ENCODE peak calls at places on chromosomes 5 and 9, in nine cellular contexts. X is RPMI8226, I is MV-4-11, R is activated T-cell treated with anti-CD3 and anti-CD28 coated beads for 1 hour, G is NB4, B is SHP77, J is Peyer's patch, Z is AG04450, S is A172. C is an unnamed sample.

GRCh38 chr9:93930070-93930469 is 25.1 kb downstream of the BARX1 start:
- DNase-seq in J (no peak), B (no peak), Z (no peak), I (no peak), S (no peak), R (no peak), X (no peak), G (no peak), C (no peak)

GRCh38 chr9:127917603-127918002 is 762 bp upstream of the ST6GALNAC4 start:
- DNase-seq in B (no peak), J (no peak), R (no peak), X (peak), G (peak), I (peak), S (no peak), Z (no peak), C (no peak)

GRCh38 chr5:116289276-116289675 is 204.5 kb downstream of the COMMD10 start:
- DNase-seq in Z (no peak), X (peak), R (no peak), B (no peak), J (no peak), I (no peak), G (no peak), S (no peak), C (peak)

GRCh38 chr5:37838933-37839341 is 904 bp downstream of the GDNF start:
- DNase-seq in J (no peak), Z (no peak), R (no peak), S (no peak), I (no peak), B (no peak), G (no peak), X (no peak), C (no peak)

GRCh38 chr5:123206618-123207320 is 117.7 kb downstream of the PRDM6 start:
- DNase-seq in Z (no peak), B (no peak), S (no peak), R (no peak), X (no peak), G (no peak), J (no peak), I (no peak), C (no peak)

GRCh38 chr5:157222506-157223230 is 42.0 kb downstream of the ITK start:
- DNase-seq in B (no peak), R (no peak), J (no peak), I (peak), X (no peak), Z (no peak), S (peak), G (no peak), C (no peak)

GRCh38 chr5:75054110-75054930 is 2.0 kb upstream of the GCNT4 start:
- DNase-seq in S (no peak), B (no peak), J (no peak), Z (no peak), G (no peak), I (no peak), R (no peak), X (peak), C (peak)

GRCh38 chr9:115000217-115000639 is 69.8 kb upstream of the TNFSF8 start:
- DNase-seq in R (no peak), G (no peak), J (no peak), Z (no peak), B (no peak), X (no peak), I (no peak), S (peak), C (no peak)

GRCh38 chr5:160231789-160232342 is 2.6 kb downstream of the FABP6 start:
- DNase-seq in X (no peak), R (no peak), I (no peak), Z (no peak), S (peak), B (no peak), G (no peak), J (no peak), C (no peak)

GRCh38 chr9:72680593-72681317 is 159.3 kb downstream of the TMC1 start:
- DNase-seq in J (no peak), R (no peak), B (no peak), I (no peak), S (no peak), Z (no peak), X (no peak), G (no peak), C (peak)

GRCh38 chr5:100306000-100306399 is 229.2 kb upstream of the FAM174A start:
- DNase-seq in X (no peak), Z (no peak), R (no peak), I (no peak), B (no peak), J (no peak), S (peak), G (no peak), C (no peak)

GRCh38 chr9:113592806-113593575 is 129.5 kb downstream of the RGS3 start:
- DNase-seq in R (no peak), X (no peak), B (no peak), S (no peak), I (no peak), G (no peak), Z (no peak), J (peak), C (no peak)

GRCh38 chr9:127557466-127557869 is 54.6 kb upstream of the STXBP1 start:
- DNase-seq in Z (no peak), G (peak), B (no peak), I (no peak), X (no peak), R (no peak), J (no peak), S (peak), C (peak)

GRCh38 chr5:137206030-137206715 is 293.0 kb downstream of the SPOCK1 start:
- DNase-seq in Z (no peak), R (no peak), G (no peak), B (no peak), S (no peak), J (no peak), I (no peak), X (no peak), C (no peak)

GRCh38 chr9:128341435-128341849 is 1.1 kb downstream of the SLC27A4 start:
- DNase-seq in G (peak), X (peak), S (peak), I (peak), R (peak), Z (no peak), J (peak), B (peak), C (peak)

GRCh38 chr5:139926797-139927503 is 116.1 kb downstream of the NRG2 start:
- DNase-seq in X (no peak), Z (no peak), S (no peak), I (no peak), G (no peak), R (no peak), J (no peak), B (no peak), C (no peak)

GRCh38 chr9:89594811-89595550 is 9.8 kb upstream of the GADD45G start:
- DNase-seq in Z (no peak), S (no peak), R (no peak), J (no peak), G (no peak), X (no peak), B (no peak), I (no peak), C (no peak)

GRCh38 chr9:127311239-127311741 is 46.7 kb downstream of the GARNL3 start:
- DNase-seq in G (peak), Z (no peak), X (peak), J (no peak), S (peak), R (no peak), I (no peak), B (no peak), C (peak)

GRCh38 chr5:110736763-110737162 is 2.0 kb upstream of the SLC25A46 start:
- DNase-seq in G (no peak), I (no peak), R (no peak), J (no peak), B (no peak), X (no peak), Z (no peak), S (no peak), C (no peak)

GRCh38 chr5:11000517-11001353 is 239.7 kb upstream of the DAP start:
- DNase-seq in Z (no peak), J (no peak), I (no peak), G (no peak), X (no peak), R (no peak), S (peak), B (no peak), C (no peak)

GRCh38 chr5:107799306-107799705 is 128.6 kb upstream of the EFNA5 start:
- DNase-seq in Z (no peak), J (no peak), S (no peak), G (no peak), R (no peak), B (no peak), X (no peak), I (no peak), C (peak)

GRCh38 chr9:81138173-81138572 is 551.2 kb downstream of the TLE1 start:
- DNase-seq in B (no peak), R (no peak), S (no peak), G (no peak), J (no peak), Z (no peak), I (no peak), X (no peak), C (no peak)

GRCh38 chr9:124042168-124042775 is 30.7 kb downstream of the LHX2 start:
- DNase-seq in B (no peak), S (no peak), X (no peak), Z (no peak), G (no peak), J (no peak), R (no peak), I (no peak), C (no peak)

GRCh38 chr5:83000448-83000847 is 76.7 kb downstream of the TMEM167A start:
- DNase-seq in R (no peak), J (no peak), S (peak), I (no peak), G (no peak), B (no peak), X (no peak), Z (no peak), C (no peak)

GRCh38 chr9:131111854-131112311 is 13.5 kb upstream of the NUP214 start:
- DNase-seq in R (no peak), B (no peak), J (no peak), G (no peak), Z (no peak), S (no peak), I (no peak), X (no peak), C (peak)

GRCh38 chr5:140311011-140311467 is 8.1 kb upstream of the PFDN1 start:
- DNase-seq in Z (peak), B (no peak), I (no peak), G (no peak), J (no peak), X (no peak), S (peak), R (no peak), C (no peak)